ENCODE peak calls at places on chromosome 16, in five cellular contexts. O is A549, I is HepG2, M is K562, X is GM12878. U is an unnamed sample.

GRCh38 chr16:53768593-53768992 is 64.6 kb downstream of the FTO start:
- DNase-seq in O (peak), I (no peak), M (no peak), X (no peak), U (no peak)

GRCh38 chr16:80526418-80527061 is 14.3 kb upstream of the DYNLRB2 start:
- DNase-seq in O (no peak), I (peak), M (peak), X (no peak), U (peak)

GRCh38 chr16:3857189-3858013 is 23.1 kb downstream of the CREBBP start:
- DNase-seq in O (no peak), I (peak), M (no peak), X (peak), U (no peak)

GRCh38 chr16:3281222-3281621 is 2.1 kb upstream of the ZNF263 start:
- DNase-seq in O (no peak), I (no peak), M (no peak), X (no peak), U (no peak)

GRCh38 chr16:9436175-9436574 is 344.7 kb downstream of the HAPSTR1 start:
- DNase-seq in O (no peak), I (no peak), M (no peak), X (no peak), U (no peak)

GRCh38 chr16:69116911-69117310 is 11.5 kb downstream of the HAS3 start:
- DNase-seq in O (no peak), I (no peak), M (no peak), X (no peak), U (no peak)

GRCh38 chr16:22814330-22815105 is 556 bp downstream of the HS3ST2 start:
- DNase-seq in O (no peak), I (no peak), M (no peak), X (no peak), U (peak)

GRCh38 chr16:23505180-23505665 is 5.1 kb downstream of the GGA2 start:
- DNase-seq in O (no peak), I (no peak), M (no peak), X (no peak), U (no peak)

GRCh38 chr16:84562174-84562815 is 55.6 kb downstream of the COTL1 start:
- DNase-seq in O (no peak), I (no peak), M (no peak), X (peak), U (no peak)

GRCh38 chr16:2163211-2163881 is 7.8 kb downstream of the TRAF7 start:
- DNase-seq in O (no peak), I (peak), M (no peak), X (no peak), U (no peak)

GRCh38 chr16:85936761-85937343 is 37.9 kb downstream of the IRF8 start:
- DNase-seq in O (no peak), I (no peak), M (no peak), X (no peak), U (no peak)

GRCh38 chr16:56795011-56795410 is 65.1 kb downstream of the NUP93 start:
- DNase-seq in O (no peak), I (no peak), M (no peak), X (no peak), U (no peak)

DNA sequence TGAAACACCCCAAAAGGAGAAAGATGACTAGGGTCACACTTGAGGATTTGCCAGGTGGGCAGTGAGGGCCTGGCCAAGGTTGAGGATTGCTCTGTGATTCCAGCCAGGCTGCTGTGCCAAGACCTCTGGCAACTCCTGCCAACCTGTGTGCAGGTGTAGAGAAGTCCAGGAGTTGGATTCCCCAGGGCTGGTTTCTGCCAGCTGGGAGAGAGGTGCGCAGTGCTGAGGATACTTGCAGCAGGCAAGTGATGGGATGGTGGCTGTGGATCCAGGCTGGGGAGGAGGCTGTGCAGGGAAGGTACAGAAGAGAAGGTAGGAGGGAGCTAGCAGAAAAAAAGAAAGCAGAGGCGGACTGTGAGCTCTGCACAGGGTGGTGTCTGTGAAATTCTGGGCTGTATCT is 6.6 kb downstream of the RIPOR1 start:
- DNase-seq in O (no peak), I (no peak), M (no peak), X (no peak), U (no peak)
- TF ChIP-seq JUNB in O (no peak), I (no peak), M (no peak), X (no peak), U (no peak)

GRCh38 chr16:66275795-66276428 is 90.6 kb upstream of the CDH5 start:
- DNase-seq in O (peak), I (peak), M (peak), X (no peak), U (peak)

GRCh38 chr16:66278111-66278531 is 88.4 kb upstream of the CDH5 start:
- DNase-seq in O (no peak), I (no peak), M (no peak), X (no peak), U (no peak)

GRCh38 chr16:66274335-66275110 is 92.0 kb upstream of the CDH5 start:
- DNase-seq in O (peak), I (peak), M (no peak), X (no peak), U (no peak)

GRCh38 chr16:66278604-66279262 is 87.8 kb upstream of the CDH5 start:
- DNase-seq in O (no peak), I (no peak), M (no peak), X (no peak), U (no peak)

GRCh38 chr16:66277311-66278070 is 89.0 kb upstream of the CDH5 start:
- DNase-seq in O (no peak), I (no peak), M (no peak), X (no peak), U (no peak)
- TF ChIP-seq JUNB in O (no peak), I (no peak), M (no peak), X (no peak), U (no peak)

DNA sequence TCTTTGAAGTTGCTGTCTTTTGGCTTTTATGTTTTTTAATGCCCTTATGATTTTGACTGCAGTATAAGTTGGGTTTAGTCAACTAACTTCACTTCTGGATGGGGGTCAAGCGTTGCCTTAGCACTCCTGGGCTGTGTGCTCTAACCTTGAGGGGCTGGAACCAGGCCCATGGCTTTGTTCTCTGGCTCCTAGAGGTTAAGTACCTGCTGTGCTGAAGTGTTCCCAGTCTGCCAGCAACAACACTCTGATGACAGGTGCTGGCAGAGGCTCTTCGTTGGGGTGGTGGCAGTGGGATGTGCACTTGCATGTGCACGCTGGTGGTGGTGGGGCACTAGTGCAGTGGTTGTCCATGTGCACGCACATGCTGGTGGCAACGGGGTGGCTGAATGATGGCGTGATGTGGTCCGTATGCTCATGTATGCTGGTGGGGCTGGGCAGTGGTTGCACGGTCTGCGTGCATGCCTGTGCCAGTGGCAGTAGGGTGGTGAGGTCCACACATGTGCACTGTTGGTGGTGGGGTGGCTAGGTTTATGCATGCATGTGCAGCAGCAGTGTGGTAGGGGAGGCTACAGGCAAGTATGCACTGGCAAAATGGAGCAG is 447.8 kb upstream of the GOT2 start:
- DNase-seq in O (no peak), I (no peak), M (no peak), X (no peak), U (no peak)
- TF ChIP-seq JUNB in O (no peak), I (no peak), M (no peak), X (no peak), U (no peak)

GRCh38 chr16:14423344-14423743 is 206.7 kb downstream of the PARN start:
- DNase-seq in O (no peak), I (no peak), M (no peak), X (no peak), U (no peak)
- TF ChIP-seq JUNB in O (no peak), I (no peak), M (no peak), X (no peak), U (no peak)

GRCh38 chr16:144797-145252 is 6.4 kb upstream of the NPRL3 start:
- DNase-seq in O (no peak), I (no peak), M (peak), X (no peak), U (no peak)

GRCh38 chr16:142405-142804 is 3.9 kb upstream of the NPRL3 start:
- DNase-seq in O (no peak), I (peak), M (no peak), X (no peak), U (no peak)

GRCh38 chr16:140175-140857 is 1.8 kb upstream of the NPRL3 start:
- DNase-seq in O (no peak), I (no peak), M (no peak), X (no peak), U (peak)

GRCh38 chr16:143047-143446 is 4.6 kb upstream of the NPRL3 start:
- DNase-seq in O (no peak), I (no peak), M (peak), X (no peak), U (no peak)

GRCh38 chr16:143456-143855 is 5.0 kb upstream of the NPRL3 start:
- DNase-seq in O (no peak), I (no peak), M (no peak), X (no peak), U (no peak)
- TF ChIP-seq JUNB in O (no peak), I (no peak), M (no peak), X (no peak), U (no peak)

DNA sequence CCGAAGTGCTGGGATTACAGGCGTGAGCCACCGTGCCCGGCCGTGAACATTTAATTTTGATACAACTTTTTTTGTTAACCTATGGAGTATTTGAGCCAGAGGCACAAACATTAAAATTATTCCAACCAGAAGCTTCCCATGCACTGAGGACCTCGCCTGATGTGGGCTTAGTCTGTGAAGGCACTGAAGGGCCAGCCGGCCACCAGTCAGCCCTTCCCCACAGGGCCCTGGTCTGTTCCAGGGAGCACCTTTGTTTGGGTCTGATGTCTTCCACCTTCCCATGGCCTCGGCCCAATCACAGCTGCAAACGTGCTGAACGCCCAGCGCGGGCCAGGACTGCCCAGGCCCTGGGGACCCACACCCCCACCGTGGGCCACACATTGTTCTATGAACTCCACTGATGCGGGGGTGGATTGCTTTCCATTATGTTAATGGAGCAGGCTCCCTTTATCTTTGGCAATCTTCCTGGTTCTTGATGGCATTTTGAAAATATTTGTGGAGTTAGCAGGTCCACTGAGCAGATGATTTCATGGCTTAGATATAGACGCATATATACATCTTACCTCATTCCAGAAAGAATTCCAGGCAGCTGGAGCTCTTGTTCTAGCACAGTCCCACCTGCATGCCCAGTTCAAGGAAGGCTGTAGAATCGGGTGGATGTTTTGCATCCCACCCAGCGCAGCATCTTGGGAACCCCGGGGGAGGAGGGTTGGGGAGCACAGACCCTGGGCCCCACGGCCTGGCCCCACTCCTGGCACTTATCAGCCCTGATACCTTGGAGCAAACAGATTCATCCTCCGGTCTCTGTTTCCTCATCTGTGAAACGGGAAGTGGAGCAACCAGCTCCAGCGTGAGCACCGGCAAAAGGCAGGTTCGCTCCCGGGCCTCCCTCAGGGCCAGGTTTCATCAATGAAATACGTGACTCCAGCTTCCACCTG is 14.5 kb downstream of the SPIRE2 start:
- DNase-seq in O (no peak), I (peak), M (no peak), X (no peak), U (no peak)
- TF ChIP-seq JUNB in O (no peak), I (no peak), M (no peak), X (no peak), U (no peak)

GRCh38 chr16:75011634-75012307 is 12.9 kb downstream of the ZNRF1 start:
- DNase-seq in O (no peak), I (no peak), M (no peak), X (peak), U (no peak)
- TF ChIP-seq JUNB in O (peak), I (no peak), M (no peak), X (peak), U (no peak)

GRCh38 chr16:88352261-88353200 is 30.2 kb upstream of the ZNF469 start:
- DNase-seq in O (no peak), I (no peak), M (no peak), X (no peak), U (no peak)
- TF ChIP-seq JUNB in O (no peak), I (no peak), M (no peak), X (no peak), U (no peak)

U was measured in GM23338.